ENCODE peak calls at places on chromosome 18, in four cellular contexts. X, G, S and P are unnamed samples.

GRCh38 chr18:3529597-3529996 is 79.6 kb downstream of the TGIF1 start:
- DNase-seq in X (no peak), G (no peak), S (no peak), P (no peak)

GRCh38 chr18:72542993-72543361 is 1.2 kb downstream of the CBLN2 start:
- DNase-seq in X (no peak), G (no peak), S (no peak), P (no peak)

GRCh38 chr18:3869848-3870247 is 419.9 kb downstream of the TGIF1 start:
- DNase-seq in X (no peak), G (peak; percentile 19), S (peak; percentile 53), P (no peak)

GRCh38 chr18:53018791-53019190 is 678.8 kb downstream of the DCC start:
- DNase-seq in X (no peak), G (no peak), S (no peak), P (no peak)

GRCh38 chr18:38633333-38633732 is 1067.7 kb upstream of the CELF4 start:
- DNase-seq in X (no peak), G (no peak), S (no peak), P (no peak)

GRCh38 chr18:12637901-12638633 is 19.8 kb downstream of the SPIRE1 start:
- DNase-seq in X (no peak), G (no peak), S (no peak), P (no peak)

GRCh38 chr18:67600781-67601180 is 84.3 kb upstream of the DSEL start:
- DNase-seq in X (no peak), G (no peak), S (no peak), P (no peak)

GRCh38 chr18:28078298-28078697 is 98.6 kb downstream of the CDH2 start:
- DNase-seq in X (no peak), G (peak; percentile 27), S (no peak), P (no peak)

GRCh38 chr18:55280515-55280914 is 307.5 kb downstream of the TCF4 start:
- DNase-seq in X (no peak), G (no peak), S (no peak), P (no peak)

GRCh38 chr18:79924814-79925655 is 26.4 kb downstream of the SLC66A2 start:
- DNase-seq in X (no peak), G (no peak), S (no peak), P (no peak)